ENCODE peak calls at places on chromosomes 4 and X, in five cellular contexts. One of them, this sample, is unnamed. For H3K27me3, the result is how much of the 10 kb centered on the place peaks cover.

GRCh38 chr4:77872723-77873435 is 10.2 kb downstream of the MRPL1 start:
- DNase-seq in pancreas: no peak
- DNase-seq in brain microvascular endothelial cell: no peak
- DNase-seq in IMR-90: no peak
- DNase-seq in HepG2: peak
- DNase-seq in this sample: no peak

GRCh38 chrX:66622209-66622608 is 16.7 kb downstream of the EDA2R start:
- DNase-seq in pancreas: no peak
- DNase-seq in brain microvascular endothelial cell: no peak
- DNase-seq in IMR-90: peak
- DNase-seq in HepG2: no peak
- DNase-seq in this sample: no peak

GRCh38 chr4:176034498-176034897 is 31.1 kb upstream of the WDR17 start:
- DNase-seq in pancreas: no peak
- DNase-seq in brain microvascular endothelial cell: no peak
- DNase-seq in IMR-90: peak
- DNase-seq in HepG2: no peak
- DNase-seq in this sample: peak

GRCh38 chrX:26581086-26581485 is 365.1 kb downstream of the MAGEB5 start:
- DNase-seq in pancreas: no peak
- DNase-seq in brain microvascular endothelial cell: no peak
- DNase-seq in IMR-90: peak
- DNase-seq in HepG2: no peak
- DNase-seq in this sample: no peak

GRCh38 chr4:75630174-75630931 is at the start of gene CDKL2:
- DNase-seq in pancreas: peak
- DNase-seq in brain microvascular endothelial cell: peak
- DNase-seq in IMR-90: no peak
- DNase-seq in HepG2: no peak
- DNase-seq in this sample: peak

GRCh38 chr4:3871181-3871852 is 105.1 kb downstream of the ADRA2C start:
- DNase-seq in pancreas: no peak
- DNase-seq in brain microvascular endothelial cell: no peak
- DNase-seq in IMR-90: no peak
- DNase-seq in HepG2: no peak
- DNase-seq in this sample: peak

GRCh38 chr4:15398732-15399131 is 29.1 kb upstream of the C1QTNF7 start:
- DNase-seq in pancreas: no peak
- DNase-seq in brain microvascular endothelial cell: no peak
- DNase-seq in IMR-90: no peak
- DNase-seq in HepG2: no peak
- DNase-seq in this sample: no peak

GRCh38 chr4:8412288-8412687 is 28.2 kb downstream of the ACOX3 start:
- DNase-seq in pancreas: no peak
- DNase-seq in brain microvascular endothelial cell: no peak
- DNase-seq in IMR-90: no peak
- DNase-seq in HepG2: no peak
- DNase-seq in this sample: no peak

GRCh38 chr4:10182446-10183424 is 66.1 kb upstream of the WDR1 start:
- DNase-seq in pancreas: no peak
- DNase-seq in brain microvascular endothelial cell: no peak
- DNase-seq in IMR-90: no peak
- DNase-seq in HepG2: no peak
- DNase-seq in this sample: no peak

GRCh38 chrX:1420371-1420770 is 28.5 kb upstream of the SLC25A6 start:
- DNase-seq in pancreas: peak
- DNase-seq in brain microvascular endothelial cell: no peak
- DNase-seq in IMR-90: no peak
- DNase-seq in HepG2: no peak
- DNase-seq in this sample: no peak

GRCh38 chrX:103818844-103819243 is 13.2 kb downstream of the RAB9B start:
- DNase-seq in pancreas: no peak
- DNase-seq in brain microvascular endothelial cell: no peak
- DNase-seq in IMR-90: no peak
- DNase-seq in HepG2: no peak
- DNase-seq in this sample: no peak

GRCh38 chrX:54721424-54721823 is 76.6 kb downstream of the ITIH6 start:
- DNase-seq in pancreas: no peak
- DNase-seq in brain microvascular endothelial cell: no peak
- DNase-seq in IMR-90: no peak
- DNase-seq in HepG2: no peak
- DNase-seq in this sample: no peak

GRCh38 chrX:40420899-40421729 is 159.7 kb upstream of the ATP6AP2 start:
- DNase-seq in pancreas: no peak
- DNase-seq in brain microvascular endothelial cell: no peak
- DNase-seq in IMR-90: no peak
- DNase-seq in HepG2: peak
- DNase-seq in this sample: peak

GRCh38 chr4:106987314-106987713 is 48.8 kb downstream of the DKK2 start:
- DNase-seq in pancreas: no peak
- DNase-seq in brain microvascular endothelial cell: no peak
- DNase-seq in IMR-90: no peak
- DNase-seq in HepG2: no peak
- DNase-seq in this sample: no peak

DNA sequence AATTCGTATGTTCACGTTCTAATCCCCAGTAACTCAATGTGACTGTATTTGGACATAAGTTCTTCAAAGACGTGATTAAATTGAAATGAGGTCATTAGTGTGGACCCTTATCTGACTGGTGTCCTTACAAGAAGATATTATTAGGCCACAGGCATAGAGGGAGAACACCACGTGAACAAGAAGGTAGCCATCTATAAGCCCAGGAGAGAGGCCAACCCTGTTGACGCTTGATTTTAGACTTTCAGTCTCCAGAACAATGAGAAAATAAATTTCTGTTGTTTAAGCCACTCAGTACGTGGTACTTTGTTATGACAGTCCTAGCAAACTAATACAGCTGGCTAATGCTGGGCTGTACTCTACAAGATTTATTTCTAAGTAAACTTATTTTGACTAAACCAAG is 1.5 kb upstream of the EIF1AX start:
- DNase-seq in pancreas: no peak
- DNase-seq in brain microvascular endothelial cell: no peak
- DNase-seq in IMR-90: no peak
- DNase-seq in HepG2: no peak
- DNase-seq in this sample: no peak
- H3K27me3 ChIP-seq in pancreas: under half
- H3K27me3 ChIP-seq in brain microvascular endothelial cell: under half
- H3K27me3 ChIP-seq in IMR-90: under half
- H3K27me3 ChIP-seq in HepG2: under half
- H3K27me3 ChIP-seq in this sample: under half

GRCh38 chr4:182143822-182144620 is 99.2 kb upstream of the TENM3 start:
- DNase-seq in pancreas: peak
- DNase-seq in brain microvascular endothelial cell: peak
- DNase-seq in IMR-90: peak
- DNase-seq in HepG2: no peak
- DNase-seq in this sample: no peak

GRCh38 chr4:182141046-182141445 is 102.2 kb upstream of the TENM3 start:
- DNase-seq in pancreas: no peak
- DNase-seq in brain microvascular endothelial cell: no peak
- DNase-seq in IMR-90: no peak
- DNase-seq in HepG2: no peak
- DNase-seq in this sample: no peak

GRCh38 chr4:182141623-182142022 is 101.6 kb upstream of the TENM3 start:
- DNase-seq in pancreas: no peak
- DNase-seq in brain microvascular endothelial cell: no peak
- DNase-seq in IMR-90: no peak
- DNase-seq in HepG2: no peak
- DNase-seq in this sample: no peak

GRCh38 chr4:182143086-182143821 is 99.9 kb upstream of the TENM3 start:
- DNase-seq in pancreas: no peak
- DNase-seq in brain microvascular endothelial cell: no peak
- DNase-seq in IMR-90: peak
- DNase-seq in HepG2: no peak
- DNase-seq in this sample: no peak

DNA sequence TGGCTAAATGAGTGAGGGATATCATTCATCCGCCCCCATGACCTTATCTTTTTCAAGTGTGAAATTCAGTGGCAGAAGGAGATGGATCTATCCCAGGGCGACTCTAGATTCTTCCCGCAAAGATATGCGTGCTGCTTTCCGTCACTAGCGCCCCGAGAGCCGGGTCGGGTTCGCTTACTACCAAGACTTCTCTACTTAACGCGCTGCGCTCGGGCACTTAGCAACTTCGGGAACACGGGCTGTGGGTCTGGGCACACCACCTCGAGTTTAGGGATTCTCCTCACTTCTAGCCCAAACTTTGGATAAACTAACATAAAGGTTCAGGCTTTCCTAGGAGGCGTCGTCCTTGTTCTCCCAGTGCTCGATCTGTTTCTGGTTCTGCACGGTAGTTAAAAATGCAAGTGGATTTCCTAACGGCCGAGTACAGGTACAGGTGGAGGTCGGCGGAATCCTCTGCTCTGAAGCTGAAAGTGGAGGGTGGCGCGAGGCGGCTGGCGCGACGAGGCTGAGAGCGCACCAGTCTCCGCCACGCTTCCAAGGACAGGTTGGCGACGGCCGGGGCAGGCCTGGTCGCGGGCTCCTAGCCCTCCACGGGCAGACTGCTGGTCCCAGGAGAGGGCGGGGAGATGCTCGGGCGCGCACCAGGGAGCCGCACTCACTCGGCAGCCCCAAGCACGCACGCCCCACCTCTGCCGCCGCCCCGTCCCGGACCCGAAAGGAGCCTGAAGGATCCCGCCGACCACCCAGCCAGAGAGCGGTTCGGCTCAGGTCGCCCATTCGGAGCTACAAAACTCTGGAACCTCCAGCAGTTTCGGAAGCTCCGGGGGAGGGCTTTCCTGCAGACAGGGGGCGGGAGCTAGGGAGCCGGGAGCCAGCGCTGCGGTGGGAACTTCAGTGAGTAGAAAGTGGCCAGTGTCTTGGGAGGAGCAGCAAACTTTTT is 100.8 kb upstream of the TENM3 start:
- DNase-seq in pancreas: peak
- DNase-seq in brain microvascular endothelial cell: no peak
- DNase-seq in IMR-90: peak
- DNase-seq in HepG2: no peak
- DNase-seq in this sample: no peak
- H3K27me3 ChIP-seq in pancreas: under half
- H3K27me3 ChIP-seq in brain microvascular endothelial cell: under half
- H3K27me3 ChIP-seq in IMR-90: under half
- H3K27me3 ChIP-seq in HepG2: half or more
- H3K27me3 ChIP-seq in this sample: under half

DNA sequence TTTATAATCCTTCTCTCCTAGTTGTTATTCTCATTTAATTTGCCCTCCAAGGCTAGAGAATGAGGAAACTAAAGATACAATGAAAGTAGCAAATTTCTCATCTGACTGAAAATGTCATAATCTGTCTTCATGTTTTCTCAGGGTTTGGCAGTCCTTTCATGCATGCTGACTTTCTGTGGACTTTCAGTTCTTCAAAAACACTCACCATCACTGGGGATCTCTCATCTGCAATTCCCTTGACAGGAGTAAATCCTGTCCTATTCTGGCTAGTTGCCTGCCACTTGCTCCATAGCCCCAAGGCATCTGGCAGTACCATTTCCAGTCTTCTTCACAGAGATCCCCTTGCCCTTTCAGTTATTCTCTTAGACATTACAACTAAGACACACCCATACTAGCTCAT is 449.8 kb upstream of the KLHL4 start:
- DNase-seq in pancreas: no peak
- DNase-seq in brain microvascular endothelial cell: no peak
- DNase-seq in IMR-90: no peak
- DNase-seq in HepG2: no peak
- DNase-seq in this sample: no peak
- H3K27me3 ChIP-seq in pancreas: under half
- H3K27me3 ChIP-seq in brain microvascular endothelial cell: under half
- H3K27me3 ChIP-seq in IMR-90: under half
- H3K27me3 ChIP-seq in HepG2: under half
- H3K27me3 ChIP-seq in this sample: under half

DNA sequence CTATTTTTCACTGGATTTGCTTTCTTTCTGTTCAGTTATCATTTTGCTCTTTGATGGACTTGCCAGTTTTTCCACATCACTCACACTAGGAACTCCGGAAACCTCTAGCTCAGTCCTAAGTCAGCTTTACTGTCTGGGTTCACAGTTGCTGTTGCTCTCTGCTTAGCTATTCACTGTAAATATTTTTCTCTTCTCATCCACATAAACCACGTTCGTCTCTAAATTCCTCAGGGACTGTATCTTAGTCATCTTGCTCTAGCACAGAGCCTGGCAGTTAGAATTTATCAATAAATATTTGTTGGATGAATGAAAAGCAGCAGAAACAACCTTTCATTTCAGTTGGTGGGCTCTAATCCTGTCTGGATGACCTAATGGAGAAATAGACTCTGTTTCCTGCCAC is 119.4 kb upstream of the DMD start:
- DNase-seq in pancreas: no peak
- DNase-seq in brain microvascular endothelial cell: peak
- DNase-seq in IMR-90: peak
- DNase-seq in HepG2: no peak
- DNase-seq in this sample: no peak
- H3K27me3 ChIP-seq in pancreas: under half
- H3K27me3 ChIP-seq in brain microvascular endothelial cell: under half
- H3K27me3 ChIP-seq in IMR-90: under half
- H3K27me3 ChIP-seq in HepG2: under half
- H3K27me3 ChIP-seq in this sample: under half

GRCh38 chr4:35963383-35963782 is 280.9 kb downstream of the ARAP2 start:
- DNase-seq in pancreas: no peak
- DNase-seq in brain microvascular endothelial cell: no peak
- DNase-seq in IMR-90: no peak
- DNase-seq in HepG2: no peak
- DNase-seq in this sample: no peak

GRCh38 chr4:35970366-35970960 is 273.9 kb downstream of the ARAP2 start:
- DNase-seq in pancreas: no peak
- DNase-seq in brain microvascular endothelial cell: no peak
- DNase-seq in IMR-90: no peak
- DNase-seq in HepG2: no peak
- DNase-seq in this sample: no peak

GRCh38 chr4:35966558-35966957 is 277.8 kb downstream of the ARAP2 start:
- DNase-seq in pancreas: no peak
- DNase-seq in brain microvascular endothelial cell: no peak
- DNase-seq in IMR-90: no peak
- DNase-seq in HepG2: no peak
- DNase-seq in this sample: no peak

GRCh38 chr4:35963969-35964515 is 280.3 kb downstream of the ARAP2 start:
- DNase-seq in pancreas: no peak
- DNase-seq in brain microvascular endothelial cell: no peak
- DNase-seq in IMR-90: no peak
- DNase-seq in HepG2: no peak
- DNase-seq in this sample: no peak

GRCh38 chr4:35965300-35965699 is 279.0 kb downstream of the ARAP2 start:
- DNase-seq in pancreas: no peak
- DNase-seq in brain microvascular endothelial cell: no peak
- DNase-seq in IMR-90: no peak
- DNase-seq in HepG2: no peak
- DNase-seq in this sample: no peak
- H3K27me3 ChIP-seq in pancreas: under half
- H3K27me3 ChIP-seq in brain microvascular endothelial cell: under half
- H3K27me3 ChIP-seq in IMR-90: under half
- H3K27me3 ChIP-seq in HepG2: under half
- H3K27me3 ChIP-seq in this sample: under half